ENCODE peak calls at places on chromosomes 7 and 10, in eight cellular contexts. P, U, C, X, D, O, I and M are unnamed samples.

GRCh38 chr7:74417419-74417971 is 36.2 kb upstream of the GTF2IRD1 start:
- DNase-seq in P (peak), U (peak), C (peak), X (peak), D (peak), O (peak), I (peak), M (no peak)

GRCh38 chr10:93859049-93859655 is 34.6 kb upstream of the SLC35G1 start:
- DNase-seq in P (no peak), U (no peak), C (no peak), X (no peak), D (no peak), O (no peak), I (no peak), M (no peak)

GRCh38 chr7:85600425-85600824 is 413.6 kb upstream of the SEMA3D start:
- DNase-seq in P (no peak), U (no peak), C (no peak), X (no peak), D (no peak), O (no peak), I (no peak), M (no peak)

GRCh38 chr10:130758529-130758928 is 553.0 kb downstream of the TCERG1L start:
- DNase-seq in P (no peak), U (no peak), C (no peak), X (no peak), D (no peak), O (no peak), I (no peak), M (no peak)

GRCh38 chr10:123392182-123392930 is 238.2 kb downstream of the BUB3 start:
- DNase-seq in P (no peak), U (no peak), C (no peak), X (no peak), D (no peak), O (peak), I (no peak), M (no peak)

GRCh38 chr7:80641548-80641947 is 3.1 kb downstream of the CD36 start:
- DNase-seq in P (no peak), U (no peak), C (no peak), X (no peak), D (no peak), O (no peak), I (no peak), M (no peak)

GRCh38 chr10:132571565-132572544 is 34.3 kb downstream of the INPP5A start:
- DNase-seq in P (peak), U (peak), C (no peak), X (no peak), D (peak), O (peak), I (peak), M (no peak)

GRCh38 chr10:77768046-77768445 is 130.4 kb upstream of the KCNMA1 start:
- DNase-seq in P (no peak), U (no peak), C (no peak), X (no peak), D (no peak), O (no peak), I (no peak), M (no peak)

GRCh38 chr7:41085244-41085643 is 617.6 kb downstream of the INHBA start:
- DNase-seq in P (no peak), U (no peak), C (no peak), X (no peak), D (no peak), O (no peak), I (no peak), M (no peak)

GRCh38 chr7:137025469-137026175 is 157.2 kb downstream of the CHRM2 start:
- DNase-seq in P (no peak), U (no peak), C (no peak), X (no peak), D (no peak), O (no peak), I (no peak), M (no peak)

GRCh38 chr10:46022978-46023702 is 7.3 kb downstream of the NCOA4 start:
- DNase-seq in P (peak), U (peak), C (peak), X (peak), D (peak), O (peak), I (peak), M (no peak)

GRCh38 chr7:31101544-31101943 is 49.4 kb downstream of the ADCYAP1R1 start:
- DNase-seq in P (no peak), U (no peak), C (no peak), X (no peak), D (no peak), O (no peak), I (no peak), M (no peak)

GRCh38 chr10:93815304-93816091 is 57.8 kb downstream of the LGI1 start:
- DNase-seq in P (no peak), U (no peak), C (no peak), X (no peak), D (no peak), O (no peak), I (peak), M (no peak)

GRCh38 chr7:12716134-12716667 is 28.8 kb downstream of the ARL4A start:
- DNase-seq in P (no peak), U (no peak), C (no peak), X (no peak), D (no peak), O (no peak), I (no peak), M (no peak)

GRCh38 chr10:97547889-97548485 is 24.6 kb upstream of the ANKRD2 start:
- DNase-seq in P (no peak), U (no peak), C (no peak), X (no peak), D (no peak), O (no peak), I (no peak), M (no peak)

GRCh38 chr7:136405931-136406777 is 429.0 kb upstream of the MTPN start:
- DNase-seq in P (peak), U (peak), C (no peak), X (peak), D (peak), O (peak), I (peak), M (peak)

GRCh38 chr10:61130366-61130765 is 186.4 kb upstream of the RHOBTB1 start:
- DNase-seq in P (no peak), U (no peak), C (no peak), X (no peak), D (no peak), O (no peak), I (no peak), M (no peak)

GRCh38 chr7:2069472-2069860 is 163.3 kb downstream of the MAD1L1 start:
- DNase-seq in P (no peak), U (no peak), C (no peak), X (no peak), D (no peak), O (no peak), I (no peak), M (no peak)

GRCh38 chr10:100565206-100565985 is 29.7 kb downstream of the HIF1AN start:
- DNase-seq in P (no peak), U (no peak), C (no peak), X (no peak), D (no peak), O (no peak), I (no peak), M (no peak)

GRCh38 chr7:98653601-98654310 is 36.7 kb downstream of the NPTX2 start:
- DNase-seq in P (no peak), U (no peak), C (no peak), X (no peak), D (peak), O (no peak), I (no peak), M (no peak)

GRCh38 chr7:105187302-105188169 is 173.5 kb downstream of the KMT2E start:
- DNase-seq in P (no peak), U (no peak), C (no peak), X (no peak), D (no peak), O (no peak), I (no peak), M (no peak)

GRCh38 chr10:1213252-1213651 is 157.1 kb downstream of the WDR37 start:
- DNase-seq in P (no peak), U (no peak), C (no peak), X (no peak), D (no peak), O (no peak), I (no peak), M (no peak)

GRCh38 chr10:62335326-62335725 is 38.8 kb upstream of the ZNF365 start:
- DNase-seq in P (no peak), U (no peak), C (no peak), X (no peak), D (no peak), O (peak), I (no peak), M (no peak)

GRCh38 chr10:6055929-6056328 is 6.2 kb downstream of the IL2RA start:
- DNase-seq in P (no peak), U (no peak), C (no peak), X (no peak), D (no peak), O (no peak), I (no peak), M (no peak)

GRCh38 chr10:122126763-122127659 is 138.0 kb downstream of the TACC2 start:
- DNase-seq in P (peak), U (no peak), C (no peak), X (no peak), D (peak), O (no peak), I (no peak), M (no peak)

GRCh38 chr7:40221836-40222235 is 87.0 kb downstream of the SUGCT start:
- DNase-seq in P (peak), U (no peak), C (no peak), X (no peak), D (no peak), O (no peak), I (no peak), M (no peak)

GRCh38 chr7:135946289-135947055 is 30.7 kb downstream of the MTPN start:
- DNase-seq in P (no peak), U (no peak), C (no peak), X (no peak), D (no peak), O (no peak), I (no peak), M (no peak)

GRCh38 chr7:49001610-49002033 is 77.3 kb downstream of the CDC14C start:
- DNase-seq in P (no peak), U (no peak), C (no peak), X (no peak), D (peak), O (peak), I (peak), M (peak)

GRCh38 chr7:112157072-112157471 is 49.1 kb downstream of the DOCK4 start:
- DNase-seq in P (no peak), U (no peak), C (no peak), X (no peak), D (no peak), O (no peak), I (no peak), M (no peak)

GRCh38 chr10:78742730-78743615 is 325.8 kb upstream of the ZMIZ1 start:
- DNase-seq in P (no peak), U (peak), C (no peak), X (no peak), D (peak), O (no peak), I (peak), M (no peak)

GRCh38 chr10:67017218-67017617 is 91.4 kb downstream of the LRRTM3 start:
- DNase-seq in P (no peak), U (no peak), C (no peak), X (no peak), D (no peak), O (no peak), I (no peak), M (no peak)

GRCh38 chr10:4279649-4280048 is 494.6 kb upstream of the KLF6 start:
- DNase-seq in P (no peak), U (no peak), C (no peak), X (no peak), D (no peak), O (no peak), I (no peak), M (no peak)

GRCh38 chr10:35413985-35414861 is 77.9 kb downstream of the CCNY start:
- DNase-seq in P (no peak), U (no peak), C (no peak), X (no peak), D (peak), O (no peak), I (no peak), M (no peak)